ENCODE peak calls at places on chromosomes 4 and X, in eight cellular contexts. N is fibroblast of mammary gland; Q is CD8-positive, alpha-beta T cell; X is suprapubic skin; J is kidney epithelial cell; V is lower lobe of right lung; F is GM12864; A is endothelial cell of umbilical vein. M is an unnamed sample.

GRCh38 chrX:11792461-11793421 is 34.7 kb downstream of the MSL3 start:
- DNase-seq in N (no peak), Q (peak), X (no peak), J (no peak), V (peak), F (peak), A (no peak), M (no peak)

GRCh38 chrX:9189286-9189685 is 155.4 kb upstream of the FAM9B start:
- DNase-seq in N (no peak), Q (no peak), X (no peak), J (no peak), V (no peak), F (no peak), A (no peak), M (no peak)

GRCh38 chr4:85854543-85854942 is 379.6 kb downstream of the ARHGAP24 start:
- DNase-seq in N (peak), Q (no peak), X (no peak), J (no peak), V (no peak), F (no peak), A (peak), M (no peak)

GRCh38 chr4:46886711-46887110 is 22.3 kb downstream of the COX7B2 start:
- DNase-seq in N (peak), Q (no peak), X (no peak), J (no peak), V (no peak), F (no peak), A (peak), M (no peak)

GRCh38 chr4:73998040-73999011 is at the start of gene CXCL5:
- DNase-seq in N (peak), Q (no peak), X (no peak), J (no peak), V (peak), F (no peak), A (peak), M (no peak)

GRCh38 chr4:41373221-41373620 is 116.5 kb downstream of the UCHL1 start:
- DNase-seq in N (no peak), Q (no peak), X (no peak), J (no peak), V (no peak), F (no peak), A (peak), M (no peak)

GRCh38 chrX:104618106-104618895 is 52.3 kb downstream of the IL1RAPL2 start:
- DNase-seq in N (no peak), Q (no peak), X (no peak), J (no peak), V (no peak), F (no peak), A (no peak), M (no peak)

GRCh38 chrX:146614693-146615524 is 194.7 kb upstream of the CXorf51B start:
- DNase-seq in N (no peak), Q (no peak), X (no peak), J (no peak), V (no peak), F (no peak), A (no peak), M (no peak)

GRCh38 chr4:187128226-187128625 is 404.6 kb upstream of the FAT1 start:
- DNase-seq in N (no peak), Q (no peak), X (no peak), J (peak), V (no peak), F (no peak), A (no peak), M (peak)

GRCh38 chr4:148831945-148832344 is 389.7 kb upstream of the NR3C2 start:
- DNase-seq in N (peak), Q (no peak), X (no peak), J (peak), V (no peak), F (no peak), A (peak), M (peak)

GRCh38 chrX:134520860-134521390 is 61.0 kb downstream of the HPRT1 start:
- DNase-seq in N (peak), Q (no peak), X (no peak), J (no peak), V (no peak), F (peak), A (peak), M (no peak)

GRCh38 chrX:12440245-12440644 is 302.0 kb downstream of the FRMPD4 start:
- DNase-seq in N (no peak), Q (no peak), X (no peak), J (no peak), V (no peak), F (no peak), A (no peak), M (no peak)

GRCh38 chrX:8607326-8607725 is 124.6 kb downstream of the ANOS1 start:
- DNase-seq in N (peak), Q (no peak), X (no peak), J (peak), V (no peak), F (no peak), A (peak), M (peak)

GRCh38 chr4:145868637-145869409 is 69.8 kb downstream of the ZNF827 start:
- DNase-seq in N (peak), Q (no peak), X (no peak), J (no peak), V (no peak), F (peak), A (peak), M (peak)

DNA sequence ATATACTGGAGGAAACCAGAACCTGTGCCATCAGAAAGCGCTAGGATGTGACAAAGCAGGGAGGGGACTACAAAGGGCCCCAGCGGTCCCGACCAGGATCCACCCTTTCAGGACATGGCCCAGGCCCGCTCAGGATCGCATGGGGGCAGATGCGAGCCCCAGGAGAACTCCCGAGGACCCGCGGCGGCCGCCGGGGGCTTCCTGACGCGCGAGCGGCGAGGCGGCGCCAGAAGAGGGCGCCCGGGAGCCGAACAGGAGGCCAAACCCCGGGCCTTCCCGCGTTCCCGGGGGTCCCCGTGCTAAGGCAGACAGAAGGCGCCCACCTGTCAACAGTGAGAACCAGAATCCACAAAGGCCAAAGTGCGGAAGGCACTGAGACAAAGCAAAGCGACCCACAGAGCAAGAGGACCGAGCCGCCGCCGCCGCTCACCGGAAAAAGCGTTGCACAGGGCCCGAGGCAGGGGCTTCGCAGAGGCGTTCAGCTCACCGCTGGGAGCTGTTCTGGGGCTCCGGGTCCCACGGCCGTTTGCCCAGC is 7.3 kb upstream of the OPN1LW start:
- DNase-seq in N (peak), Q (peak), X (peak), J (no peak), V (peak), F (no peak), A (peak), M (no peak)
- H3K4me3 ChIP-seq in N (peak), Q (peak), X (peak), J (peak), V (peak), F (no peak), A (no peak), M (peak)

DNA sequence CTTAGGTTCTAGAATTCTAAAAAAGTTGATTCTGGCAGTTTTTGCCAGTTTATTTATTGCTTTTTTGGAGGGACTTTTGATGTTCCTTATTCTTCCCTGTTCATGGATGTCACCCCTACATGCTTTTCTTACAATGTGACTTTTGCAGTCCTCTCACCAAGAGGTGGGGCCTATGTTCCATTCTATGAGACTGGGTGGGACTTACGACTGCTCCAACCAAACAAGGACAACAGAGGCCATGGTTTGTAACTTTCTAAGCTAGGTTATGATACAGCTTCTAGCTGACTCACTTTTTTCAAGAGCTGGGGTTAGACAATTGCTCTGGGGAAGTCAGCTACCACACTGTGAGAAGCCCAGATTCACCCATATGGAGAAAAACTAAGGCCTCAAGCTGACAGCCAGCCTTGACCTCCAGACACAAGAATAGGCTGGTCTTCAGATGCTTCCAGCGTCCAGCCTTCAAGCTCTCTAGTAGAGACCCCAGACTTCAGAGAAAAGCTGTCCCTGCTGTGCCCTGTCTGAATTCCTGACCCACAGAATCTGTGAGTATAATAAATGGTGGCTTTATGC is 39.5 kb downstream of the ENOPH1 start:
- DNase-seq in N (peak), Q (no peak), X (no peak), J (peak), V (no peak), F (no peak), A (peak), M (peak)
- TF ChIP-seq CTCF in N (no peak), Q (no peak), X (no peak), J (no peak), V (no peak), F (no peak), A (no peak), M (peak)

GRCh38 chr4:170256807-170257206 is 167.1 kb upstream of the AADAT start:
- DNase-seq in N (no peak), Q (no peak), X (no peak), J (no peak), V (no peak), F (no peak), A (no peak), M (no peak)
- H3K4me3 ChIP-seq in N (no peak), Q (no peak), X (no peak), J (no peak), V (no peak), F (no peak), A (no peak), M (no peak)

GRCh38 chr4:154014401-154015105 is 225.7 kb upstream of the SFRP2 start:
- DNase-seq in N (peak), Q (no peak), X (no peak), J (no peak), V (no peak), F (no peak), A (no peak), M (no peak)
- TF ChIP-seq CTCF in N (no peak), Q (no peak), X (no peak), J (no peak), V (no peak), F (no peak), A (no peak), M (no peak)

M was measured in epithelial cell of proximal tubule.